ENCODE peak calls at places on chromosomes 12 and 14, in seven cellular contexts. T is GM04504; E is naive thymus-derived CD8-positive, alpha-beta T cell; H is NCI-H345; Y is lung; S is C1 segment of cervical spinal cord; X is astrocyte of the spinal cord. P is an unnamed sample.

GRCh38 chr12:31715283-31715825 is 13.5 kb downstream of the AMN1 start:
- DNase-seq in T (no peak), E (no peak), H (no peak), Y (no peak), S (no peak), X (peak), P (no peak)

GRCh38 chr12:62170241-62170640 is 90.0 kb upstream of the USP15 start:
- DNase-seq in T (no peak), E (no peak), H (no peak), Y (no peak), S (no peak), X (no peak), P (no peak)

GRCh38 chr14:26839481-26839880 is 241.6 kb upstream of the NOVA1 start:
- DNase-seq in T (no peak), E (no peak), H (no peak), Y (no peak), S (no peak), X (no peak), P (no peak)

GRCh38 chr12:86216591-86216990 is 39.6 kb downstream of the MGAT4C start:
- DNase-seq in T (no peak), E (no peak), H (no peak), Y (no peak), S (no peak), X (no peak), P (no peak)

GRCh38 chr12:69428351-69429048 is 41.7 kb upstream of the FRS2 start:
- DNase-seq in T (no peak), E (no peak), H (no peak), Y (no peak), S (no peak), X (no peak), P (no peak)

GRCh38 chr14:76516884-76517283 is 140.9 kb downstream of the ESRRB start:
- DNase-seq in T (no peak), E (no peak), H (peak), Y (no peak), S (no peak), X (no peak), P (no peak)

GRCh38 chr14:88551094-88551870 is 3.5 kb downstream of the PTPN21 start:
- DNase-seq in T (peak), E (no peak), H (peak), Y (peak), S (peak), X (peak), P (peak)

GRCh38 chr12:121942145-121942718 is 23.8 kb downstream of the CFAP251 start:
- DNase-seq in T (no peak), E (no peak), H (no peak), Y (no peak), S (no peak), X (peak), P (no peak)

GRCh38 chr12:92735131-92735721 is 32.4 kb downstream of the PLEKHG7 start:
- DNase-seq in T (peak), E (no peak), H (peak), Y (no peak), S (no peak), X (peak), P (peak)

GRCh38 chr12:95547522-95548055 is 3.7 kb downstream of the USP44 start:
- DNase-seq in T (peak), E (no peak), H (no peak), Y (peak), S (no peak), X (peak), P (no peak)

P was measured in thyroid gland.